ENCODE peak calls at places on chromosome 3, in six cellular contexts. V, U, B, E, Q and W are unnamed samples.

GRCh38 chr3:71512000-71512399 is 71.5 kb downstream of the FOXP1 start:
- DNase-seq in U (no peak), E (no peak), B (no peak), Q (no peak), V (peak; percentile 59), W (peak; percentile 24)

GRCh38 chr3:354433-354832 is 157.9 kb downstream of the CHL1 start:
- DNase-seq in E (no peak), V (peak; percentile 29), Q (peak; percentile 16), U (peak; percentile 22), B (peak; percentile 31), W (peak; percentile 24)

GRCh38 chr3:60056394-60056793 is 1006.6 kb upstream of the CFAP20DC start:
- DNase-seq in Q (no peak), E (no peak), U (no peak), B (no peak), V (peak; percentile 33), W (no peak)

GRCh38 chr3:186989429-186989828 is 59.1 kb downstream of the ST6GAL1 start:
- DNase-seq in B (no peak), V (no peak), U (no peak), E (no peak), Q (no peak), W (no peak)

GRCh38 chr3:54970895-54971294 is 43.0 kb upstream of the LRTM1 start:
- DNase-seq in E (no peak), B (peak; percentile 53), Q (no peak), V (no peak), U (no peak), W (no peak)

GRCh38 chr3:141274411-141275031 is 42.9 kb downstream of the PXYLP1 start:
- DNase-seq in Q (no peak), B (no peak), U (no peak), V (no peak), E (no peak), W (no peak)

GRCh38 chr3:112813016-112813415 is 33.6 kb downstream of the CD200R1L start:
- DNase-seq in V (no peak), B (no peak), E (no peak), U (no peak), Q (no peak), W (no peak)

GRCh38 chr3:38001456-38002081 is 11.0 kb downstream of the VILL start:
- DNase-seq in U (no peak), Q (peak; percentile 21), V (no peak), E (no peak), B (no peak), W (no peak)

GRCh38 chr3:31800436-31800835 is 180.6 kb downstream of the OSBPL10 start:
- DNase-seq in U (no peak), E (no peak), B (no peak), V (no peak), Q (no peak), W (no peak)

GRCh38 chr3:23540600-23540999 is 265.2 kb upstream of the UBE2E1 start:
- DNase-seq in Q (no peak), B (no peak), U (no peak), V (no peak), E (no peak), W (no peak)

GRCh38 chr3:14839236-14839635 is 20.5 kb downstream of the FGD5 start:
- DNase-seq in Q (no peak), B (no peak), E (no peak), V (no peak), U (no peak), W (no peak)

GRCh38 chr3:6601374-6601773 is 259.5 kb upstream of the GRM7 start:
- DNase-seq in U (peak; percentile 3), E (no peak), B (no peak), Q (no peak), V (no peak), W (no peak)

GRCh38 chr3:41350441-41350840 is 151.1 kb downstream of the CTNNB1 start:
- DNase-seq in E (no peak), B (no peak), V (no peak), U (no peak), Q (no peak), W (no peak)

GRCh38 chr3:179015551-179016020 is 56.0 kb downstream of the ZMAT3 start:
- DNase-seq in B (peak; percentile 65), Q (no peak), U (peak; percentile 88), V (peak; percentile 87), E (no peak), W (peak; percentile 67)

GRCh38 chr3:36227982-36228381 is 152.3 kb upstream of the STAC start:
- DNase-seq in E (no peak), V (no peak), B (no peak), U (no peak), Q (no peak), W (no peak)

GRCh38 chr3:122004123-122004522 is 17.9 kb downstream of the ILDR1 start:
- DNase-seq in V (no peak), B (no peak), U (peak; percentile 93), Q (no peak), E (no peak), W (no peak)

GRCh38 chr3:119098620-119099222 is 47.2 kb upstream of the TEX55 start:
- DNase-seq in E (no peak), V (peak; percentile 46), B (peak; percentile 51), Q (no peak), U (peak; percentile 65), W (no peak)

GRCh38 chr3:44468572-44469520 is 8.6 kb downstream of the ZNF445 start:
- DNase-seq in B (no peak), V (no peak), Q (no peak), U (no peak), E (peak; percentile 14), W (no peak)

GRCh38 chr3:158168996-158169573 is 59.2 kb downstream of the RSRC1 start:
- DNase-seq in V (no peak), U (no peak), E (no peak), B (no peak), Q (no peak), W (no peak)

GRCh38 chr3:98602078-98602678 is 8.8 kb upstream of the CPOX start:
- DNase-seq in B (peak; percentile 74), V (peak; percentile 50), Q (no peak), U (peak; percentile 60), E (no peak), W (no peak)

GRCh38 chr3:32705232-32705631 is 20.2 kb downstream of the CNOT10 start:
- DNase-seq in E (no peak), V (no peak), U (no peak), Q (no peak), B (no peak), W (no peak)

GRCh38 chr3:72446406-72447058 is 401.7 kb downstream of the SHQ1 start:
- DNase-seq in Q (no peak), B (peak; percentile 23), E (peak; percentile 31), U (peak; percentile 41), V (peak; percentile 38), W (no peak)

GRCh38 chr3:39814007-39814406 is 4.6 kb downstream of the MYRIP start:
- DNase-seq in V (no peak), U (peak; percentile 61), E (no peak), Q (no peak), B (no peak), W (no peak)

GRCh38 chr3:165070682-165071081 is 7.6 kb downstream of the SI start:
- DNase-seq in B (no peak), E (no peak), U (no peak), V (no peak), Q (no peak), W (no peak)

GRCh38 chr3:75272708-75273107 is 391.4 kb upstream of the FRG2C start:
- DNase-seq in V (no peak), E (no peak), U (no peak), Q (no peak), B (peak; percentile 56), W (no peak)

GRCh38 chr3:11367116-11367781 is 95.1 kb downstream of the ATG7 start:
- DNase-seq in B (peak; percentile 59), V (no peak), U (no peak), E (no peak), Q (peak; percentile 61), W (no peak)

GRCh38 chr3:73766599-73767378 is 142.0 kb upstream of the PDZRN3 start:
- DNase-seq in E (no peak), Q (peak; percentile 51), U (no peak), V (no peak), B (peak; percentile 68), W (no peak)

GRCh38 chr3:377158-377561 is 180.6 kb downstream of the CHL1 start:
- DNase-seq in U (peak; percentile 2), Q (no peak), B (no peak), V (no peak), E (no peak), W (no peak)

GRCh38 chr3:127857270-127857801 is 35.0 kb upstream of the MGLL start:
- DNase-seq in V (no peak), Q (no peak), U (peak; percentile 62), E (no peak), B (peak; percentile 14), W (no peak)

GRCh38 chr3:133851931-133852330 is 43.8 kb downstream of the RAB6B start:
- DNase-seq in B (no peak), Q (no peak), U (no peak), E (no peak), V (no peak), W (no peak)

GRCh38 chr3:73716418-73716817 is 91.7 kb upstream of the PDZRN3 start:
- DNase-seq in B (peak; percentile 47), Q (no peak), E (no peak), U (no peak), V (no peak), W (no peak)

GRCh38 chr3:39166932-39167532 is 13.6 kb upstream of the CSRNP1 start:
- DNase-seq in B (peak; percentile 77), Q (no peak), V (no peak), U (no peak), E (no peak), W (no peak)

GRCh38 chr3:98525494-98525893 is 2.8 kb upstream of the CLDND1 start:
- DNase-seq in V (peak; percentile 20), E (no peak), B (no peak), Q (no peak), U (no peak), W (peak; percentile 45)

GRCh38 chr3:186789554-186790260 is 6.3 kb downstream of the EIF4A2 start:
- DNase-seq in B (no peak), V (no peak), E (no peak), U (no peak), Q (no peak), W (no peak)

GRCh38 chr3:64264491-64265109 is 39.3 kb upstream of the PRICKLE2 start:
- DNase-seq in V (no peak), B (peak; percentile 17), E (no peak), Q (no peak), U (no peak), W (no peak)

GRCh38 chr3:27285668-27286067 is 83.5 kb downstream of the NEK10 start:
- DNase-seq in B (no peak), V (no peak), E (no peak), Q (no peak), U (no peak), W (no peak)

GRCh38 chr3:62277470-62277869 is 95.9 kb downstream of the FEZF2 start:
- DNase-seq in U (no peak), V (no peak), E (no peak), Q (no peak), B (no peak), W (no peak)